ENCODE peak calls at places on chromosomes 13 and 19, in seven cellular contexts. D, I, Z, P, K, G and F are unnamed samples. For H3K4me1, the result is how much of the 10 kb centered on the place peaks cover.

GRCh38 chr19:7516878-7517277 is 975 bp downstream of the ZNF358 start:
- DNase-seq in D (no peak), I (no peak), Z (no peak), P (no peak), K (no peak), G (no peak), F (no peak)

GRCh38 chr19:5338661-5339469 is 1.7 kb downstream of the PTPRS start:
- DNase-seq in D (no peak), I (no peak), Z (peak), P (no peak), K (no peak), G (peak), F (peak)

GRCh38 chr13:72539925-72540324 is 187.5 kb downstream of the MZT1 start:
- DNase-seq in D (no peak), I (no peak), Z (no peak), P (no peak), K (no peak), G (no peak), F (no peak)

GRCh38 chr19:39858541-39858940 is 12.4 kb upstream of the FBL start:
- DNase-seq in D (no peak), I (no peak), Z (peak), P (no peak), K (no peak), G (peak), F (peak)

GRCh38 chr19:51131780-51132680 is 7.3 kb downstream of the SIGLEC9 start:
- DNase-seq in D (peak), I (peak), Z (peak), P (peak), K (peak), G (no peak), F (no peak)

GRCh38 chr19:53541971-53542370 is 4.0 kb downstream of the ZNF331 start:
- DNase-seq in D (no peak), I (no peak), Z (no peak), P (no peak), K (no peak), G (no peak), F (no peak)

GRCh38 chr13:27022571-27023311 is 148.9 kb downstream of the USP12 start:
- DNase-seq in D (peak), I (no peak), Z (no peak), P (no peak), K (no peak), G (no peak), F (no peak)

GRCh38 chr13:99975626-99976025 is 4.1 kb upstream of the ZIC5 start:
- DNase-seq in D (no peak), I (no peak), Z (peak), P (no peak), K (no peak), G (no peak), F (no peak)

GRCh38 chr13:92804346-92804745 is 422.3 kb upstream of the GPC6 start:
- DNase-seq in D (peak), I (no peak), Z (no peak), P (no peak), K (no peak), G (no peak), F (no peak)

GRCh38 chr13:101942038-101942437 is 459.8 kb downstream of the FGF14 start:
- DNase-seq in D (peak), I (no peak), Z (peak), P (no peak), K (peak), G (peak), F (peak)

GRCh38 chr19:8449830-8450229 is 5.1 kb downstream of the HNRNPM start:
- DNase-seq in D (no peak), I (no peak), Z (peak), P (no peak), K (no peak), G (no peak), F (no peak)

GRCh38 chr19:53908933-53909415 is at the start of gene CACNG7:
- DNase-seq in D (peak), I (no peak), Z (peak), P (no peak), K (no peak), G (no peak), F (no peak)

GRCh38 chr13:51970251-51970793 is 40.9 kb downstream of the ATP7B start:
- DNase-seq in D (no peak), I (no peak), Z (no peak), P (peak), K (no peak), G (no peak), F (no peak)
- H3K4me1 ChIP-seq in D (under half), I (under half), Z (under half), P (under half), K (under half), G (under half), F (under half)

GRCh38 chr19:38437917-38438316 is 4.4 kb downstream of the RYR1 start:
- DNase-seq in D (no peak), I (no peak), Z (no peak), P (no peak), K (no peak), G (no peak), F (no peak)

GRCh38 chr19:38433268-38433733 is at the start of gene RYR1:
- DNase-seq in D (peak), I (peak), Z (peak), P (no peak), K (no peak), G (peak), F (peak)

GRCh38 chr19:38434549-38435051 is 1.1 kb downstream of the RYR1 start:
- DNase-seq in D (no peak), I (no peak), Z (peak), P (no peak), K (no peak), G (no peak), F (no peak)

GRCh38 chr19:38440592-38440991 is 7.1 kb downstream of the RYR1 start:
- DNase-seq in D (no peak), I (no peak), Z (peak), P (no peak), K (no peak), G (no peak), F (no peak)

DNA sequence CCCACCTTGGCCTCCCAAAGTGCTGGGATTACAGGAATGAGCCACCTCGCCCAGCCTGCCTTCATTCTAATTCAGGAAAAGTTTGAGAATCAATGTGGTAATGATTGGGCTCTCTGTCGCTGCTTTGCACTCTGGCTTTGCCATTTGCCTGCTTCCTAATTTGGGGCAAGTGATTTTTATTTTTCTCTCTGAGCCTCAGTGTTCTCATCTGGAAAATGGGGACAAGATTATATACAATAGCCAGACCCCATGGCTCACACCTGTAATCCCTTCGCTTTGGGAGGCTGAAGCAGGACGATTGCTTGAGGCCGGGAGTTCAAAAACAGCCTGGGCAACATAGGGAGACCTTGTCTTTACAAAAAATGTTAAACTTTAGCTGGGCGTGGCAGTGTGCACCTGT is 3.8 kb downstream of the RYR1 start:
- DNase-seq in D (no peak), I (no peak), Z (no peak), P (no peak), K (no peak), G (no peak), F (no peak)
- H3K4me3 ChIP-seq in D (no peak), I (no peak), Z (no peak), P (no peak), K (no peak), G (no peak), F (no peak)

GRCh38 chr19:15283141-15283885 is 49.0 kb downstream of the BRD4 start:
- DNase-seq in D (peak), I (no peak), Z (no peak), P (no peak), K (no peak), G (no peak), F (no peak)

GRCh38 chr19:15280048-15280725 is 47.9 kb upstream of the EPHX3 start:
- DNase-seq in D (no peak), I (no peak), Z (no peak), P (no peak), K (no peak), G (no peak), F (peak)

GRCh38 chr19:15282311-15282705 is 50.0 kb downstream of the BRD4 start:
- DNase-seq in D (no peak), I (no peak), Z (no peak), P (no peak), K (no peak), G (no peak), F (no peak)

GRCh38 chr19:15279326-15279904 is 47.2 kb upstream of the EPHX3 start:
- DNase-seq in D (no peak), I (no peak), Z (no peak), P (no peak), K (no peak), G (no peak), F (no peak)

DNA sequence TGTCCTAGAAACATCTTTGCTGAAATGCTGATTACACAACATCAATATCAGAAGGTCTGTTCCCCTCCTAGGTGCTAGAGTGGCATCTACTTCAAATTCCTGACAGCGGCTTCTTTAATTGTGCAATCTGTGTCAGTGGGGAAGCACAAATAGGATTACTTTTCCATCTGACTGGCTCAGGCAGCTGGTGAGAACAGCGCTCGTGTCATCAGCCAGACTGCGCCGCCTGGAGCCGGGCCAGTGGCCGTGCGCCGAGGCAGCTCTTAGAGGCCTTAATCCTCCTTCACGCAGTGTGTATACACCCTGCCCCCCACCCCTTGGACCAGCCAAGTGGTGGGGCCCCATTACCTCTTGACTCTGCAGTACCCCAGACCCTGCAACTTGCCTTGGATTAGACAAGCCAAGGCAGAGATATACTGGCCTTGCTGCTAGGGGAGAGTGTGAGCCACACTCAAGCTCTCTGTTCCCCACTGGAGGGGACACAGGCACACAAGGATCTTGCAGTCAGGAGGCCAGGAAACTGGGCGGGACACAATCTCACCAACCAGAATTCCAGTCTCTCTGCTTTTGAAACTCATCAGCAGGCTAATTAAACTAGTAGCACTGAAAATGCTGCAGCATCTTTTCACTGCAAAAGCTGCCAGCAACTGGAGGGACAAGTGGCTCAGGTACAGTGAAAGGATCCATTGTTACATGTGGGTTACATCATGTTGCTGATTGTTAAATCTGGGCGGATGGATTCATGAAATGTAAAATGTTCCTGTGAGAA is 48.9 kb upstream of the EPHX3 start:
- DNase-seq in D (peak), I (no peak), Z (no peak), P (no peak), K (peak), G (peak), F (peak)
- H3K4me1 ChIP-seq in D (half or more), I (half or more), Z (half or more), P (half or more), K (under half), G (half or more), F (under half)

GRCh38 chr19:29843180-29844051 is 31.6 kb downstream of the CCNE1 start:
- DNase-seq in D (peak), I (no peak), Z (peak), P (peak), K (no peak), G (no peak), F (no peak)
- H3K4me3 ChIP-seq in D (peak), I (peak), Z (peak), P (peak), K (no peak), G (no peak), F (no peak)

GRCh38 chr19:55643733-55644116 is 276 bp downstream of the ZNF581 start:
- DNase-seq in D (no peak), I (no peak), Z (no peak), P (no peak), K (no peak), G (no peak), F (no peak)
- H3K4me1 ChIP-seq in D (under half), I (under half), Z (under half), P (half or more), K (under half), G (under half), F (under half)